ENCODE peak calls at places on chromosome 21, in nine cellular contexts. O, K, A, T, U, N, I, V and P are unnamed samples.

GRCh38 chr21:15071012-15071411 is 6.2 kb upstream of the NRIP1 start:
- DNase-seq in O (no peak), K (no peak), A (no peak), T (no peak), U (no peak), N (no peak), I (no peak), V (no peak), P (no peak)

GRCh38 chr21:41958886-41959563 is 5.2 kb upstream of the C2CD2 start:
- DNase-seq in O (no peak), K (peak; percentile 74), A (no peak), T (peak; percentile 84), U (no peak), N (no peak), I (peak; percentile 30), V (no peak), P (no peak)

GRCh38 chr21:40516336-40516735 is 330.6 kb downstream of the DSCAM start:
- DNase-seq in O (no peak), K (no peak), A (no peak), T (no peak), U (no peak), N (no peak), I (no peak), V (no peak), P (no peak)

GRCh38 chr21:41508415-41509205 is 652 bp upstream of the TMPRSS2 start:
- DNase-seq in O (no peak), K (no peak), A (no peak), T (no peak), U (no peak), N (no peak), I (peak; percentile 59), V (no peak), P (no peak)

GRCh38 chr21:41500354-41500753 is 7.6 kb downstream of the TMPRSS2 start:
- DNase-seq in O (no peak), K (no peak), A (no peak), T (no peak), U (no peak), N (no peak), I (no peak), V (no peak), P (no peak)

GRCh38 chr21:24032709-24033232 is 1574.5 kb downstream of the MRPL39 start:
- DNase-seq in O (no peak), K (no peak), A (no peak), T (no peak), U (no peak), N (no peak), I (no peak), V (no peak), P (no peak)

GRCh38 chr21:35868005-35868868 is 192.1 kb downstream of the SETD4 start:
- DNase-seq in O (no peak), K (no peak), A (no peak), T (no peak), U (no peak), N (no peak), I (no peak), V (no peak), P (no peak)

GRCh38 chr21:32641715-32642698 is 29.8 kb upstream of the CFAP298 start:
- DNase-seq in O (no peak), K (no peak), A (no peak), T (no peak), U (no peak), N (no peak), I (no peak), V (no peak), P (no peak)

GRCh38 chr21:26715878-26716506 is 129.2 kb downstream of the ADAMTS1 start:
- DNase-seq in O (no peak), K (no peak), A (peak; percentile 10), T (no peak), U (no peak), N (peak; percentile 51), I (no peak), V (peak; percentile 6), P (peak; percentile 52)

GRCh38 chr21:26717146-26717739 is 128.0 kb downstream of the ADAMTS1 start:
- DNase-seq in O (no peak), K (no peak), A (peak; percentile 2), T (no peak), U (no peak), N (peak; percentile 31), I (no peak), V (no peak), P (no peak)

GRCh38 chr21:24375201-24375600 is 1232.1 kb downstream of the MRPL39 start:
- DNase-seq in O (no peak), K (no peak), A (no peak), T (no peak), U (no peak), N (no peak), I (no peak), V (no peak), P (no peak)

GRCh38 chr21:46092026-46092764 is 5.7 kb upstream of the COL6A2 start:
- DNase-seq in O (peak; percentile 76), K (no peak), A (no peak), T (peak; percentile 90), U (peak; percentile 97), N (peak; percentile 99), I (peak; percentile 72), V (no peak), P (no peak)
- TF ChIP-seq POLR2A in O (no peak), K (no peak), A (no peak), T (no peak), U (peak; percentile 59), N (peak; percentile 76), I (no peak), V (no peak), P (no peak)

GRCh38 chr21:29145354-29145782 is 14.9 kb downstream of the MAP3K7CL start:
- DNase-seq in O (no peak), K (no peak), A (peak; percentile 3), T (no peak), U (peak; percentile 69), N (peak; percentile 95), I (no peak), V (peak; percentile 6), P (no peak)
- H3K4me3 ChIP-seq in O (no peak overlapping the region), K (no peak overlapping the region), A (no peak overlapping the region), T (no peak overlapping the region), U (no peak overlapping the region), N (no peak overlapping the region), I (no peak overlapping the region), V (no peak overlapping the region), P (no peak overlapping the region)

GRCh38 chr21:44317871-44318270 is 18.0 kb downstream of the PFKL start:
- DNase-seq in O (no peak), K (no peak), A (no peak), T (no peak), U (no peak), N (no peak), I (no peak), V (no peak), P (no peak)
- TF ChIP-seq POLR2A in O (no peak), K (no peak), A (no peak), T (no peak), U (no peak), N (no peak), I (no peak), V (no peak), P (no peak)

DNA sequence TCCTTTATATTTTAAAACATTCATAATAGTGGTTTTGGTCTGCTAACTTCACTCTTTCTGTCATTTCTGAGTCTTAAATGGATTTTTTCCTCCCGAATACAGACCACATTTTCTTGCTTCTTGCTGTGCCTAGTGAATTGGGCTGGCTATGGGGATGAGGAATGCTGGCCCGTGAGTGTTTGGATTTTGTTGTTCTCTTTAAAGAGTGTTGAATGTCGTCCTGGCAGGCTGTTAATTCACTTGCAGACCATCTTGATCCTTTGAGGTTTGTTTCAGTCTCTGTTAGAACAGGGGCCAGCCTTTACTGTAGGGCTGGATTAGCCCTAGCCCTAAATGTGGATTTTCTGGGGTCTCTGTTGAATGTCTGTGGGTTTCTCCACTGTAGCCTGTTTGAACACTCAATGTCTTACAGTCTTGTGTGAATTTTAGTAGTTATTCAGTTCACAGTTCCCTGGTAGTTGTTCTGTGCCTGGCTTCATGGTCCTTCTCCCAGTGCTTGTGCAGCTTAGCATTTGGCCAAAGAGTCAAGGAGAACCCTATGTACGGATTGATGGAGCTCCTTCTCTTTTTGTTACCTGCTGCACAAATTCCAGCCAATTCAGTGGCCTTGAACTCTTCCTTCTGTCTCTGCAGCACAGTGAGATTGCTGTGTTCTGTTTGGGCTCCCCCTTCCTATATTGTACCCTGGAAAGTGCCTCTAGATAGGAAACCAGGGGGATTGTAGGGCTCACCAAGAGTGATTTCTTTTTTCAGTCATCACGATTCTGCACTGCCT is 95.7 kb downstream of the DYRK1A start:
- DNase-seq in O (no peak), K (no peak), A (no peak), T (no peak), U (no peak), N (no peak), I (no peak), V (peak; percentile 31), P (no peak)
- H3K4me3 ChIP-seq in O (no peak overlapping the region), K (no peak overlapping the region), A (no peak overlapping the region), T (no peak overlapping the region), U (no peak overlapping the region), N (no peak overlapping the region), I (no peak overlapping the region), V (no peak overlapping the region), P (no peak overlapping the region)

DNA sequence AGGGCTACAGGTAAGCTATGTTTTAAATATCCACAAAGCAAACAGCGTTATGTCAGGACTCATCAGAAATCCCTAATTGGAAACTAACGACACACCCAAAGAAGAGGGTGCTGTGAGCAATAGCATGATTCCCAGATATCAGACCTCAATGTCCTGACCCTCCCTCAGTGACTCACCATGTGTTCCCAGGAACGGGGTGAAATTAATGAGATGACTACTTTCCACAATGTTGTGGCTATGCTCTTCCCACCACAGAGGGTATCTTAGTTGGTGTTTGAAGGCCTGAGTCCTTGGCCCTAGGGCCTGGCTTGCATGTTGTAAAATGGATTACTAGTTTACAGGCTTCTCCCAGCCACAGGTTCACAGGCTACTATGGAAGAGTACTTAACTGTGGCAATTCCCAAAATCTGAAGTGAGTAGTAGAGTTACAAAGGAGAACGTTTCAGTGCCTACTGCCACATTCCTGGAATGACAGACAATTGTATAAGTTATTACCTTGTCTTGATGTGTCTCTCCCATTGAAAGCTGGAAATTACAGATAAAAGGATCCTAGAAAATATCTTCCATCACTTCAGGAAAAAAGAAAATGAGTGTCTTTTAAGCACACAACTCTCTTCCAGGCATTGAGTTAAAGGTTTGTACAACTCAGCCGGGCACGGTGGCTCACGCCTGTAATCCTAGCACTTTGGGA is 1.7 kb upstream of the KRTAP11-1 start:
- DNase-seq in O (no peak), K (no peak), A (no peak), T (no peak), U (no peak), N (no peak), I (no peak), V (no peak), P (no peak)
- TF ChIP-seq POLR2A in O (no peak), K (no peak), A (no peak), T (no peak), U (no peak), N (no peak), I (no peak), V (no peak), P (no peak)

GRCh38 chr21:25464275-25464674 is 143.0 kb downstream of the MRPL39 start:
- DNase-seq in O (no peak), K (no peak), A (no peak), T (no peak), U (no peak), N (no peak), I (no peak), V (no peak), P (no peak)
- H3K4me3 ChIP-seq in O (no peak overlapping the region), K (no peak overlapping the region), A (no peak overlapping the region), T (no peak overlapping the region), U (no peak overlapping the region), N (no peak overlapping the region), I (no peak overlapping the region), V (no peak overlapping the region), P (no peak overlapping the region)